ENCODE peak calls at places on chromosomes 11 and 22, in eight cellular contexts. P, Y, M, L, D, G, A and B are unnamed samples.

GRCh38 chr11:110085255-110085838 is 7.8 kb upstream of the ZC3H12C start:
- DNase-seq in P (peak; percentile 66), Y (no peak), M (no peak), L (no peak), D (no peak), G (no peak), A (no peak), B (no peak)

GRCh38 chr11:20599424-20600346 is at the start of gene SLC6A5:
- DNase-seq in P (peak; percentile 19), Y (no peak), M (no peak), L (no peak), D (no peak), G (peak; percentile 49), A (peak; percentile 24), B (no peak)

GRCh38 chr22:37636186-37636948 is 3.1 kb upstream of the SH3BP1 start:
- DNase-seq in P (peak; percentile 75), Y (no peak), M (no peak), L (no peak), D (no peak), G (peak; percentile 90), A (no peak), B (no peak)

GRCh38 chr11:117220999-117221774 is 10.7 kb downstream of the PCSK7 start:
- DNase-seq in P (no peak), Y (peak; percentile 78), M (peak; percentile 39), L (peak; percentile 60), D (peak; percentile 60), G (no peak), A (no peak), B (no peak)

GRCh38 chr11:29227816-29228215 is 789.0 kb downstream of the KCNA4 start:
- DNase-seq in P (no peak), Y (no peak), M (no peak), L (no peak), D (no peak), G (no peak), A (no peak), B (no peak)

GRCh38 chr11:122671270-122671906 is 15.9 kb downstream of the UBASH3B start:
- DNase-seq in P (peak; percentile 94), Y (no peak), M (no peak), L (no peak), D (no peak), G (peak; percentile 75), A (no peak), B (no peak)

GRCh38 chr22:17007852-17008731 is at the start of gene GAB4:
- DNase-seq in P (no peak), Y (no peak), M (no peak), L (no peak), D (no peak), G (no peak), A (no peak), B (no peak)

GRCh38 chr11:12179019-12179418 is 68.6 kb downstream of the MICAL2 start:
- DNase-seq in P (no peak), Y (no peak), M (no peak), L (no peak), D (no peak), G (no peak), A (no peak), B (no peak)

GRCh38 chr22:35051791-35052190 is 14.2 kb upstream of the ISX start:
- DNase-seq in P (no peak), Y (no peak), M (no peak), L (no peak), D (no peak), G (no peak), A (no peak), B (no peak)

GRCh38 chr11:128905345-128906184 is 14.4 kb downstream of the KCNJ5 start:
- DNase-seq in P (peak; percentile 26), Y (peak; percentile 50), M (no peak), L (no peak), D (no peak), G (peak; percentile 86), A (peak; percentile 80), B (no peak)

GRCh38 chr11:13446444-13446843 is 16.6 kb downstream of the BTBD10 start:
- DNase-seq in P (peak; percentile 48), Y (no peak), M (no peak), L (no peak), D (no peak), G (no peak), A (no peak), B (no peak)

GRCh38 chr11:1297576-1298473 is 11.6 kb downstream of the TOLLIP start:
- DNase-seq in P (no peak), Y (peak; percentile 36), M (peak; percentile 19), L (no peak), D (peak; percentile 89), G (no peak), A (no peak), B (no peak)

GRCh38 chr22:20011993-20012740 is 4.5 kb downstream of the ARVCF start:
- DNase-seq in P (no peak), Y (peak; percentile 13), M (no peak), L (no peak), D (no peak), G (no peak), A (no peak), B (no peak)

GRCh38 chr11:134652586-134653255 is 240.7 kb upstream of the B3GAT1 start:
- DNase-seq in P (no peak), Y (no peak), M (no peak), L (peak; percentile 14), D (no peak), G (no peak), A (no peak), B (no peak)

GRCh38 chr11:2911088-2912037 is 17.9 kb downstream of the PHLDA2 start:
- DNase-seq in P (no peak), Y (no peak), M (no peak), L (no peak), D (no peak), G (no peak), A (no peak), B (no peak)

GRCh38 chr11:117876341-117877119 is at the start of gene FXYD6:
- DNase-seq in P (no peak), Y (peak; percentile 72), M (peak; percentile 82), L (no peak), D (no peak), G (no peak), A (no peak), B (no peak)

GRCh38 chr11:64644348-64645242 is 53.6 kb downstream of the SLC22A12 start:
- DNase-seq in P (no peak), Y (no peak), M (no peak), L (no peak), D (no peak), G (peak; percentile 69), A (peak; percentile 48), B (no peak)

DNA sequence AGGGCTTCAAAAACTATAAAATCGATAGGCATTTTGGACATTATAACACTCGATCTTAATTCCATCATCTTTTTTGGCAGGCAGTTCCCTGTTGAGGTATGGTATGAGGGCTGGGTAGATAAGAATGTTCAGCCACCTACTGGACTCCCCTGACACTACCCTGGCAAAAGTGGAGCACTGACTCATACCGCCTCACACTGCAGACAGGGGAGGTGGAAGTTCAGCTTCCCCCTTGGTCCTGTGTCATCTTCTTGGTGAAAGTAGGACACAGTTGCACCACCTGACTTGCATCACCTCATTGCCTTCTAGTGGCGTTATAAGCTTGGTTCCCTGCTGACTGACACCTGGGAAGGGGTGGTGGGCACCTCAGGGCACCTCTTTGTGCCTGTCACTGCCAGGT is 30.4 kb downstream of the PAAF1 start:
- DNase-seq in P (peak; percentile 55), Y (peak; percentile 45), M (no peak), L (no peak), D (no peak), G (peak; percentile 62), A (peak; percentile 75), B (no peak)
- TF ChIP-seq CTCF in P (peak; percentile 31), Y (no peak), M (no peak), L (no peak), D (no peak), G (peak; percentile 23), A (peak; percentile 8), B (no peak)

DNA sequence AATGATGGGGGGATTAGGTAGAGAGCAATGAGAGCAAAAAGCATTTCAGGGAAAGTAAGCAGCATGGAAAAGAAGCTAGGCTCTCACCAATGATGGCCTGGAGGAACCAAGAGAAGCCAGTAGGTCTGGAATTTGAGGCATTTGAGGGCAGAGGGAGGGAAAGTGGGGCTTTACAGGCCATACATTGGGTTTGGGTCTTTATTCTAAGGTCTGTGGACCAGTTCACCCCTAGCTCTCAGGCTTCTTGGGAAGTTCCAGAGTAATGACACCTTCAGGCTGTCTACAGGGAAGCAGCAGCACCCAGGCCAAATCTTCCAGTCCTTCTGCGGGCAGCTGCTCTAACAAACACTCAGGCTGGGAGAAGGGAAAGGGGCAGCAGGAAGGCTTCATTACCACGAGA is 29.4 kb downstream of the ARFGAP2 start:
- DNase-seq in P (no peak), Y (no peak), M (no peak), L (no peak), D (no peak), G (no peak), A (no peak), B (no peak)
- TF ChIP-seq POLR2A in P (no peak), Y (no peak), M (no peak), L (no peak), D (no peak), G (no peak), A (no peak), B (no peak)

GRCh38 chr22:40479126-40479800 is 108.9 kb downstream of the SGSM3 start:
- DNase-seq in P (no peak), Y (no peak), M (no peak), L (no peak), D (no peak), G (no peak), A (no peak), B (no peak)
- TF ChIP-seq CTCF in P (no peak), Y (no peak), M (no peak), L (no peak), D (no peak), G (no peak), A (no peak), B (no peak)

GRCh38 chr11:218815-219593 is 11.5 kb downstream of the RIC8A start:
- DNase-seq in P (no peak), Y (no peak), M (peak; percentile 7), L (no peak), D (no peak), G (no peak), A (no peak), B (no peak)
- TF ChIP-seq POLR2A in P (no peak), Y (no peak), M (no peak), L (no peak), D (no peak), G (no peak), A (no peak), B (no peak)

DNA sequence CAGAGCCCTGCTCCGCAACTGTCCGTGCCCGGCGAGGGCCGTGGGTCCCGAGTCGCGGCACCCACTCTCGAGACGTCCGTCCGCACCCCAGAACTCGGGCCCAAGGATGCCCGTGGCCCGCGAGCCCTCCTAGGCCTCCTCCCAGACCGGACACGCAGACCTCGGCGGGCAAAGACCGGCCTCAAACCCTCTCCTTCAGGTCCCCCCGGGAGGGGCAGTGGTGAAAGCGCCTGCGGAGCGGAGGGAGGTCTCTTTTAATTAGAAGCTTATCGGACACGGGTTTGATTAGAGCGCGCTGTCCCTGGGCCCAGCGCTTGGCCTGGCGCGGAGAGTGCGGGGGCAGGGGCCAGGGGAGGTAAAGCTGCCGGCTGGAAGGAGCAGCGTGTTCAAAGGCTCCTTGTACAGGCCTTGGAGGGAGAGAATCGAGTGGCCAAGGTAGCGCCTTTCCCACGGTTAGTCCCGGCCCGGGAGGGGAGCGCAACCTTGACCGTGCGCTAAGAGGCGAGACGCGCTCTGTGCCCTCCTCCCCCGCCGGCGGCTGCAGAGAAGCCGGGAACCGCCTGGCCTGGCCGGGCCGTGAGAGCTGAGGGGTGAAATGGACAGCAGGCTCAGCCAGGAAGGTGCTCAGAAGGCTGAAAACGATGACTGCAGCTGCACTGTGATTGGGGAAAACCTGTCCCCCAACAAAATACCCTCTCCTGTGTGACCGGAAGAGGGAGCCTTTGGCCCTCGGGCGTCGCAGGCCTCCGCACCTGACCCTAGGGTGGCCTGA is 4.6 kb downstream of the WT1 start:
- DNase-seq in P (no peak), Y (no peak), M (peak; percentile 77), L (no peak), D (no peak), G (no peak), A (no peak), B (no peak)
- TF ChIP-seq CTCF in P (no peak), Y (no peak), M (peak; percentile 25), L (no peak), D (no peak), G (no peak), A (no peak), B (no peak)